ENCODE peak calls at places on chromosomes 3 and 15, in six cellular contexts. One of them, this sample, is unnamed.

GRCh38 chr3:160162440-160162839 is 62.8 kb upstream of the C3orf80 start:
- DNase-seq in IMR-90: no peak
- DNase-seq in neuronal stem cell: peak
- DNase-seq in mesenchymal stem cell: no peak
- DNase-seq in H9: peak
- DNase-seq in H1: peak
- DNase-seq in this sample: peak

GRCh38 chr3:67362686-67363085 is 291.7 kb downstream of the SUCLG2 start:
- DNase-seq in IMR-90: peak
- DNase-seq in neuronal stem cell: no peak
- DNase-seq in mesenchymal stem cell: no peak
- DNase-seq in H9: peak
- DNase-seq in H1: no peak
- DNase-seq in this sample: peak

GRCh38 chr3:180180795-180181194 is 144.1 kb upstream of the PEX5L start:
- DNase-seq in IMR-90: peak
- DNase-seq in neuronal stem cell: no peak
- DNase-seq in mesenchymal stem cell: no peak
- DNase-seq in H9: no peak
- DNase-seq in H1: no peak
- DNase-seq in this sample: no peak

GRCh38 chr3:105800320-105800719 is 68.5 kb downstream of the CBLB start:
- DNase-seq in IMR-90: no peak
- DNase-seq in neuronal stem cell: no peak
- DNase-seq in mesenchymal stem cell: no peak
- DNase-seq in H9: no peak
- DNase-seq in H1: no peak
- DNase-seq in this sample: no peak

GRCh38 chr15:29089731-29090616 is 179.6 kb downstream of the NSMCE3 start:
- DNase-seq in IMR-90: peak
- DNase-seq in neuronal stem cell: no peak
- DNase-seq in mesenchymal stem cell: peak
- DNase-seq in H9: no peak
- DNase-seq in H1: no peak
- DNase-seq in this sample: peak

GRCh38 chr15:34737379-34737928 is 17.3 kb downstream of the GJD2 start:
- DNase-seq in IMR-90: peak
- DNase-seq in neuronal stem cell: no peak
- DNase-seq in mesenchymal stem cell: no peak
- DNase-seq in H9: no peak
- DNase-seq in H1: no peak
- DNase-seq in this sample: no peak

GRCh38 chr3:56989434-56990294 is 70.8 kb upstream of the SPATA12 start:
- DNase-seq in IMR-90: no peak
- DNase-seq in neuronal stem cell: no peak
- DNase-seq in mesenchymal stem cell: no peak
- DNase-seq in H9: no peak
- DNase-seq in H1: no peak
- DNase-seq in this sample: no peak

GRCh38 chr15:89167267-89168176 is 53.9 kb downstream of the RLBP1 start:
- DNase-seq in IMR-90: peak
- DNase-seq in neuronal stem cell: no peak
- DNase-seq in mesenchymal stem cell: peak
- DNase-seq in H9: no peak
- DNase-seq in H1: no peak
- DNase-seq in this sample: peak

GRCh38 chr3:134066539-134067310 is 37.0 kb upstream of the SLCO2A1 start:
- DNase-seq in IMR-90: no peak
- DNase-seq in neuronal stem cell: no peak
- DNase-seq in mesenchymal stem cell: no peak
- DNase-seq in H9: no peak
- DNase-seq in H1: peak
- DNase-seq in this sample: no peak

GRCh38 chr3:65118912-65119499 is 431.2 kb upstream of the ADAMTS9 start:
- DNase-seq in IMR-90: no peak
- DNase-seq in neuronal stem cell: no peak
- DNase-seq in mesenchymal stem cell: no peak
- DNase-seq in H9: no peak
- DNase-seq in H1: no peak
- DNase-seq in this sample: no peak

GRCh38 chr15:58314593-58315216 is 117.1 kb upstream of the LIPC start:
- DNase-seq in IMR-90: no peak
- DNase-seq in neuronal stem cell: no peak
- DNase-seq in mesenchymal stem cell: no peak
- DNase-seq in H9: no peak
- DNase-seq in H1: no peak
- DNase-seq in this sample: no peak

GRCh38 chr3:32794487-32795308 is 23.1 kb upstream of the TRIM71 start:
- DNase-seq in IMR-90: peak
- DNase-seq in neuronal stem cell: no peak
- DNase-seq in mesenchymal stem cell: peak
- DNase-seq in H9: no peak
- DNase-seq in H1: no peak
- DNase-seq in this sample: peak

GRCh38 chr3:158791259-158791920 is 10.5 kb upstream of the MFSD1 start:
- DNase-seq in IMR-90: peak
- DNase-seq in neuronal stem cell: peak
- DNase-seq in mesenchymal stem cell: peak
- DNase-seq in H9: no peak
- DNase-seq in H1: no peak
- DNase-seq in this sample: peak

GRCh38 chr3:184785856-184786255 is 26.1 kb upstream of the VPS8 start:
- DNase-seq in IMR-90: no peak
- DNase-seq in neuronal stem cell: no peak
- DNase-seq in mesenchymal stem cell: no peak
- DNase-seq in H9: no peak
- DNase-seq in H1: no peak
- DNase-seq in this sample: no peak

GRCh38 chr3:184786271-184787010 is 25.5 kb upstream of the VPS8 start:
- DNase-seq in IMR-90: peak
- DNase-seq in neuronal stem cell: no peak
- DNase-seq in mesenchymal stem cell: peak
- DNase-seq in H9: no peak
- DNase-seq in H1: no peak
- DNase-seq in this sample: no peak

GRCh38 chr3:184789314-184789998 is 22.5 kb upstream of the VPS8 start:
- DNase-seq in IMR-90: no peak
- DNase-seq in neuronal stem cell: no peak
- DNase-seq in mesenchymal stem cell: no peak
- DNase-seq in H9: no peak
- DNase-seq in H1: no peak
- DNase-seq in this sample: no peak

GRCh38 chr3:184791134-184791533 is 20.8 kb upstream of the VPS8 start:
- DNase-seq in IMR-90: no peak
- DNase-seq in neuronal stem cell: no peak
- DNase-seq in mesenchymal stem cell: no peak
- DNase-seq in H9: no peak
- DNase-seq in H1: no peak
- DNase-seq in this sample: no peak

DNA sequence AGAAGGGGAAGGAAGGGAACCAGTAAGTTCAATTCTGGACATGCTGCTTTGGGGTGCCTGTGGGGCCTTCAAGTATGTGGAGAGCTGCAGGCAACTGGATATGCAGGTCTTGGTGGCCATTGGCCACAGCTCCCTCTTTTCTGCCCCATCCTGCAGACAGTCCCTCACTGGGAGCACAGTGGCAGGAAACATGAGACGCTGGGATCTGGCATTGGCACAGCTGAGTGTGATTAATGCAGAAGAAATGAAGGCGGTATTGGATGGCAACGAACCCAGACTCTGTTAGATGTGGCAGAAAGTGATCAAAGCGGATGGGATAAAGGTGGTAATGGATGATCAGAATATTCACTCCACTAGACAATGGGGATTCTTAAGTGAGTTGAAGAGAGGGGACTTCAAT is 23.2 kb upstream of the VPS8 start:
- DNase-seq in IMR-90: no peak
- DNase-seq in neuronal stem cell: no peak
- DNase-seq in mesenchymal stem cell: no peak
- DNase-seq in H9: no peak
- DNase-seq in H1: no peak
- DNase-seq in this sample: no peak
- H2BK15ac ChIP-seq in IMR-90: no peak
- H2BK15ac ChIP-seq in neuronal stem cell: no peak
- H2BK15ac ChIP-seq in mesenchymal stem cell: no peak
- H2BK15ac ChIP-seq in H9: no peak
- H2BK15ac ChIP-seq in H1: no peak
- H2BK15ac ChIP-seq in this sample: no peak

GRCh38 chr3:63851287-63851686 is 12.3 kb downstream of the THOC7 start:
- DNase-seq in IMR-90: no peak
- DNase-seq in neuronal stem cell: no peak
- DNase-seq in mesenchymal stem cell: no peak
- DNase-seq in H9: no peak
- DNase-seq in H1: no peak
- DNase-seq in this sample: no peak

GRCh38 chr3:63857311-63857710 is 6.3 kb downstream of the THOC7 start:
- DNase-seq in IMR-90: no peak
- DNase-seq in neuronal stem cell: no peak
- DNase-seq in mesenchymal stem cell: no peak
- DNase-seq in H9: no peak
- DNase-seq in H1: no peak
- DNase-seq in this sample: no peak

GRCh38 chr3:63849175-63849574 is 14.4 kb downstream of the THOC7 start:
- DNase-seq in IMR-90: no peak
- DNase-seq in neuronal stem cell: no peak
- DNase-seq in mesenchymal stem cell: no peak
- DNase-seq in H9: no peak
- DNase-seq in H1: no peak
- DNase-seq in this sample: peak

GRCh38 chr3:63855333-63855940 is 8.2 kb downstream of the THOC7 start:
- DNase-seq in IMR-90: no peak
- DNase-seq in neuronal stem cell: no peak
- DNase-seq in mesenchymal stem cell: no peak
- DNase-seq in H9: peak
- DNase-seq in H1: no peak
- DNase-seq in this sample: peak

DNA sequence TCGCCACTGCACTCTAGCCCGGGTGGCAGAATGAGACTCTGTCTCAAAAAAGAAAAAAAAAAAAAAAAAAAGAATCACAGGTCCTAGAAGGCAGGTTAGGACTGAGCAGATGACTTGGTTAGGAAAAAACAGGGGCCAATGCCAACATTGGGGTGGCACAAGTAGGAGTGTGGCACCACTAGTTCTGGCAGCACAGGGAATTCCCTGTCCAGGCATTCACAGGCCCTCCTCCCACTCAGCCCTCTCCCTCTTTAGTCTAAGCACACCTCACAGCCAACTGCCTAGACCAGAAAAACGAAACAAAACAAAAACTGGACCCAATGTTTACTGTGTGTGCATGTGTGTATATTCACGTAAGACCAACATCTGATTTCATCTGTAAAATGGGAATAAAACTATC is 10.5 kb downstream of the THOC7 start:
- DNase-seq in IMR-90: no peak
- DNase-seq in neuronal stem cell: no peak
- DNase-seq in mesenchymal stem cell: no peak
- DNase-seq in H9: no peak
- DNase-seq in H1: no peak
- DNase-seq in this sample: no peak
- H3K4ac ChIP-seq in IMR-90: no peak
- H3K4ac ChIP-seq in neuronal stem cell: no peak
- H3K4ac ChIP-seq in mesenchymal stem cell: no peak
- H3K4ac ChIP-seq in H9: no peak
- H3K4ac ChIP-seq in H1: no peak
- H3K4ac ChIP-seq in this sample: no peak

GRCh38 chr3:16673530-16673929 is 68.3 kb upstream of the DAZL start:
- DNase-seq in IMR-90: no peak
- DNase-seq in neuronal stem cell: no peak
- DNase-seq in mesenchymal stem cell: no peak
- DNase-seq in H9: no peak
- DNase-seq in H1: no peak
- DNase-seq in this sample: no peak
- H3K9ac ChIP-seq in IMR-90: no peak
- H3K9ac ChIP-seq in neuronal stem cell: no peak
- H3K9ac ChIP-seq in mesenchymal stem cell: no peak
- H3K9ac ChIP-seq in H9: no peak
- H3K9ac ChIP-seq in H1: no peak
- H3K9ac ChIP-seq in this sample: no peak

DNA sequence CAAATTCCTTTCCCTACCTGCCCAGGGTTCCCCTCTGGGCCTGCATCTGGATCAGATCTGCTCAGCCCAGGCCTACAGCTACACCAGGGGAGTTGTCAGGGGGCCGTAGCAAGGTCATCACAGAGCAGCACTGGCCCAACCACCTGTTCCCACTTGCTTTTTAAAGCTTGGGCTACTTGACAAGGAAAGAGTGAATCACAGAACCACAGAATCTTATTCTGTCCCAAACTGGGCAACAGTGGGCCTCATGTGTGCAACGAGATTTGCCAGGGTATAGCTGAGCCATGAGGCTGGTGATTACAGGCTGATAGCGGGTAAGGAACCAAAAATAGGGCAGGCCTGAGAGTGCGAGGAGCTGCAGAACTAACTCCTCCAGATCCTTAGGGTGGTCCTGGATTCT is 66.7 kb downstream of the MYLK start:
- DNase-seq in IMR-90: no peak
- DNase-seq in neuronal stem cell: no peak
- DNase-seq in mesenchymal stem cell: no peak
- DNase-seq in H9: no peak
- DNase-seq in H1: no peak
- DNase-seq in this sample: no peak
- H2BK15ac ChIP-seq in IMR-90: peak
- H2BK15ac ChIP-seq in neuronal stem cell: no peak
- H2BK15ac ChIP-seq in mesenchymal stem cell: no peak
- H2BK15ac ChIP-seq in H9: no peak
- H2BK15ac ChIP-seq in H1: no peak
- H2BK15ac ChIP-seq in this sample: no peak